ENCODE peak calls at places on chromosomes 4 and X, in ten cellular contexts. J is pancreas; H is fibroblast of mammary gland; O is CD8-positive, alpha-beta T cell; E is Karpas-422; G is adipocyte; V is GM06990; Q is HCT116; U is fibroblast of lung; K is GM23248. D is an unnamed sample.

GRCh38 chrX:150202641-150203248 is 160.4 kb upstream of the MAMLD1 start:
- DNase-seq in J (no peak), H (peak), O (no peak), E (no peak), G (peak), V (no peak), Q (no peak), U (peak), K (peak), D (no peak)

GRCh38 chr4:1010522-1011021 is 854 bp upstream of the FGFRL1 start:
- DNase-seq in J (no peak), H (peak), O (peak), E (no peak), G (peak), V (peak), Q (peak), U (peak), K (peak), D (no peak)

GRCh38 chr4:150714462-150715438 is 132.8 kb downstream of the MAB21L2 start:
- DNase-seq in J (no peak), H (no peak), O (no peak), E (no peak), G (no peak), V (no peak), Q (no peak), U (no peak), K (no peak), D (no peak)

GRCh38 chrX:71909956-71910355 is 689 bp upstream of the NHSL2 start:
- DNase-seq in J (no peak), H (peak), O (no peak), E (no peak), G (peak), V (no peak), Q (no peak), U (no peak), K (peak), D (no peak)

GRCh38 chr4:76028242-76028859 is 5.1 kb upstream of the CXCL10 start:
- DNase-seq in J (no peak), H (peak), O (no peak), E (no peak), G (peak), V (no peak), Q (no peak), U (peak), K (no peak), D (no peak)

GRCh38 chrX:2502668-2503519 is 2.1 kb upstream of the DHRSX start:
- DNase-seq in J (peak), H (peak), O (no peak), E (no peak), G (peak), V (no peak), Q (no peak), U (peak), K (peak), D (no peak)

GRCh38 chrX:56281789-56282188 is 49.6 kb downstream of the KLF8 start:
- DNase-seq in J (no peak), H (peak), O (no peak), E (peak), G (peak), V (no peak), Q (peak), U (peak), K (peak), D (no peak)

GRCh38 chrX:124393238-124393637 is 46.9 kb downstream of the SH2D1A start:
- DNase-seq in J (no peak), H (no peak), O (no peak), E (no peak), G (no peak), V (no peak), Q (no peak), U (no peak), K (no peak), D (no peak)

GRCh38 chr4:176753049-176753448 is 39.7 kb downstream of the VEGFC start:
- DNase-seq in J (no peak), H (peak), O (no peak), E (no peak), G (peak), V (no peak), Q (no peak), U (peak), K (peak), D (no peak)

GRCh38 chr4:152735302-152735917 is 44.1 kb downstream of the TIGD4 start:
- DNase-seq in J (no peak), H (peak), O (no peak), E (peak), G (peak), V (peak), Q (peak), U (peak), K (peak), D (no peak)

GRCh38 chr4:136424052-136424451 is 1108.2 kb downstream of the PCDH18 start:
- DNase-seq in J (no peak), H (no peak), O (no peak), E (no peak), G (no peak), V (no peak), Q (no peak), U (no peak), K (no peak), D (no peak)

GRCh38 chrX:104307341-104307740 is 52.6 kb upstream of the ESX1 start:
- DNase-seq in J (no peak), H (no peak), O (no peak), E (no peak), G (no peak), V (no peak), Q (no peak), U (no peak), K (peak), D (no peak)

GRCh38 chr4:145956288-145956890 is 17.8 kb upstream of the ZNF827 start:
- DNase-seq in J (no peak), H (peak), O (no peak), E (peak), G (peak), V (peak), Q (no peak), U (peak), K (peak), D (no peak)

GRCh38 chr4:108417923-108418322 is 202.5 kb upstream of the RPL34 start:
- DNase-seq in J (no peak), H (peak), O (no peak), E (no peak), G (no peak), V (no peak), Q (no peak), U (no peak), K (peak), D (no peak)

GRCh38 chr4:144591401-144591800 is 54.6 kb upstream of the HHIP start:
- DNase-seq in J (no peak), H (peak), O (no peak), E (no peak), G (peak), V (no peak), Q (no peak), U (peak), K (peak), D (peak)

GRCh38 chr4:76738081-76738931 is 159.6 kb downstream of the SOWAHB start:
- DNase-seq in J (no peak), H (peak), O (no peak), E (no peak), G (peak), V (no peak), Q (no peak), U (peak), K (peak), D (no peak)

GRCh38 chrX:96611619-96612362 is 72.9 kb upstream of the DIAPH2 start:
- DNase-seq in J (no peak), H (peak), O (no peak), E (no peak), G (peak), V (no peak), Q (no peak), U (peak), K (peak), D (no peak)

DNA sequence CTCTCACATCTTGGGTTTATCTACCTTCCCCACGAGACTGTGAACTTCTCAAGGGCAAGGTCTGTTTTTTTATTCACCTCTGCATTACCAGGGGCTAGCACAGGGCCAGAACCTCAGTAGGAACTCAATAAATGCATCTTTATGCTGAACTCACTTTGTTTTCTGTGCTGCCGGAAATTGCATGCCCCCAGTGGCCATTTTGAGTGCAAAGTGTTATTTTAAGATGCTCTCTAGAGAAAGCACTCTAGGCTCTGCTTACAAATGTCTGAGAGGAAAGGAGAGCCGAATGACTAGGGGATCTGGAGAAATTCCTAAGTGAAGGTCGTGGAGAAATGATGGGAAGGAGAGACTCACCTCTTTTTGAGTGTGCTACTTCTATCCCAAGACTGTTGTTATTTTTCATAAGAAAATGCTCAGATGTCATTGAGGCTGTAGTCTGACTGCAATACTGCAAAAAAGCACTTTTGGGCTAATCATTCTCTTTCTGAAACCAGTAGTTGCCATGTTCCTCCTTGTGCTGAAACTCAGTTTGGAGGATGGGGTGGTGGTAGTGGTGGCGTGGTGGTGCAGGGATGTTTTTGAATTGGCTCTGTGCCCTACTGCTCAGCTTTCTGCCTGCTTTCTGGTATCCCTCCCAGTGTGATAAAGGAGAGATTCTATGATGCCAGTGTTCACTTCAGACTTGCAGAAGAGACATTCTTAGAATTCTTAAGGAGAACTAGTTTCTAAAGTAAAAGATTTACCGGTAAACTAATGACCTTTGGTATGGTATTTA is 41.3 kb downstream of the DOCK11 start:
- DNase-seq in J (no peak), H (peak), O (peak), E (peak), G (peak), V (peak), Q (no peak), U (peak), K (peak), D (no peak)
- H3K4me3 ChIP-seq in J (no peak), H (no peak), O (peak), E (peak), G (peak), V (peak), Q (no peak), U (no peak), K (no peak), D (no peak)

GRCh38 chrX:109487640-109488039 is 5.8 kb upstream of the GUCY2F start:
- DNase-seq in J (no peak), H (no peak), O (no peak), E (peak), G (no peak), V (peak), Q (no peak), U (no peak), K (no peak), D (no peak)
- H3K4me3 ChIP-seq in J (no peak), H (no peak), O (no peak), E (no peak), G (no peak), V (no peak), Q (no peak), U (no peak), K (no peak), D (no peak)

DNA sequence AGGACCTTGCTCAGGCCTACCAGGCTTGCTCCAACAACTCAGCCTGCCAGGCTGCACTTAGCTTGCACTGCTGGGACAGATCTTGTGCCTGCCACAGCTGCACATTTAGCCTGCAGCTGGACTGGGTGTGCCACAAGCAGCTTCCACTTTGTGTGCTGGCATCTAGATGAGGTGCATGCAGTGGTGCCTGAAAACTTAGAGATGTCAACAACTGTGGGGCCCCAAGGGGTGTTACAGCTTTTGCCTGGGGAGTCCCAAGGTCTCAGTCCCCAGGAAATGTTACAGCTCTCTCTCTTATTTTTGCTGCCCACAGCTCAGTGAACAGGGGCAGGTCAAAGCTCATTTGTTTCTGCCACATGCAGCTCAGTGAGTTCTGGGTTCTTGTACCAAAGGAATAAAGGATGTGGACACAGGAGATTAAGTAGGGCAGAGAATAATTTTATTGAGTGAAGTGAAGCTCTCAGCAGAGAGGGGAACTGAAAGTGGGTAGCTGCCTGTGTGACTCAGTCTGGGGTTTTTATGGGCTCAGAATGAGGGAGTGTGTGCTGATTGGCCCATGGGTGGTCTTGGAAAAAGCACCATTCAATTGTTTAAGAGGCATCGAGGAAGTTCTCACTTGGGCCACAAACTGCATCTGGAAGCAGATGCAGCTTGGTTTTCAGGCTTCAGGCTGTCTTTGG is 828.3 kb downstream of the TECRL start:
- DNase-seq in J (no peak), H (no peak), O (no peak), E (peak), G (no peak), V (no peak), Q (no peak), U (no peak), K (no peak), D (no peak)
- H3K4me3 ChIP-seq in J (no peak), H (no peak), O (no peak), E (no peak), G (no peak), V (no peak), Q (no peak), U (no peak), K (no peak), D (no peak)

DNA sequence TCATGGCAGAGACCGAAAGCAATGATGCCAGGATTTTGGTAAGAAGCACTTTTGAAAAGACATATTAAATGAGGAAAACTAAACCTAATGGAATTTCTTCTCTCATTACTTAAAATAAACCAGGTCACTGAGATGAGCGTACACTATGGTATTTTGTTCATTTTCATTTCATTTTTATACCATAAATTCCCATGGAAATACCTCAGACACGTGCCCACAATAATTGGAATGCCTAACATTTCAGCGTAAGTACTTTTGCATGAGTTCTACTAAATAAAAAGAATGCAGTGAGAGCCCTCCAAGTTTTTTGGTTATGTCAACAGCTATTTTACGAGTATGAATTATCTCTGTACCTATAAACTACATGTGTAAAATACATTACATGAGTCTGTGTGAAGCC is 3.2 kb downstream of the CAMK2D start:
- DNase-seq in J (no peak), H (peak), O (no peak), E (no peak), G (peak), V (no peak), Q (no peak), U (no peak), K (peak), D (no peak)
- H3K4me3 ChIP-seq in J (no peak), H (peak), O (no peak), E (peak), G (peak), V (no peak), Q (no peak), U (peak), K (peak), D (peak)

DNA sequence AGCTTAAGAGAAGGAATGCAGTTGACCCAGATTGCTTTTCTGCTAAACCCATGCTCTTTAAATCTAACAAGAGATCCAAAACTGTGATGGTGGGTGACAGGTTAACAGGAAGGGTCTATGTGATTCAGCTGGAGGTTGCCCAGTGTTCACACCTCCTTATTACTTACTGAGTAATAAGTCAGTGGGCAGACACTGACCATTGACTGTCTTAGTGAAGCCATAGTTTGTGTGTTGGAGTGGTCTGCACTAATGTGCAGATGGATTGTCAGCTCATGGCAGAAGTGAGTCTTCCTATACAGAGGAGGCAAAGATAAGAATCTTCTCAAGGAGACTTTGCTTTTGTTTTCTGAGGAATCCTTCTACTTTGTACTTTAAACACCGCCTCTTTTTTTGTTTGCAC is 15.2 kb upstream of the RUFY3 start:
- DNase-seq in J (no peak), H (peak), O (no peak), E (no peak), G (peak), V (no peak), Q (no peak), U (no peak), K (peak), D (no peak)
- H3K4me3 ChIP-seq in J (peak), H (peak), O (no peak), E (peak), G (peak), V (peak), Q (peak), U (peak), K (peak), D (peak)

DNA sequence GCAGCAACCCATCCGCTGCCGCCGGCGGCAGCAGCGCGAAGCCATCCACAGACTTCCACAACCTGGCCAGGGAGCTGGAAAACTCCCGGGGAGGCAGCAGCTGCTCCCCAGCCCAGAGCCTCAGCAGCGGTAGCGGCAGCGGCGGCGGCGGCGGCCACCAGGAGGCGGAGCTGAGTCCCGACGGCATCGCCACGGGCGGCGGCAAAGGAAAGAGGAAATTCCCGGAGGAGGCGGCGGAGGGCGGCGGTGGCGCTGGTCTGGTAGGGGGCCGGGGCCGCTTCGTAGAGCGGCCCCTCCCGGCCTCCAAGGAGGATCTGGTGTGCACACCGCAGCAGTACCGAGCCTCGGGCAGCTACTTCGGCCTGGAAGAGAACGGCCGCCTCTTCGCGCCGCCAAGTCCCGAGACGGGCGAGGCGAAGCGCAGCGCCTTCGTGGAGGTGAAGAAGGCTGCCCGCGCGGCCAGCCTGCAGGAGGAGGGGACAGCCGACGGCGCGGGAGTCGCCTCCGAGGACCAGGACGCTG is 4.9 kb downstream of the PRDM8 start:
- DNase-seq in J (peak), H (peak), O (peak), E (no peak), G (peak), V (peak), Q (no peak), U (peak), K (peak), D (no peak)
- H3K4me3 ChIP-seq in J (peak), H (peak), O (peak), E (no peak), G (peak), V (peak), Q (peak), U (peak), K (peak), D (peak)

DNA sequence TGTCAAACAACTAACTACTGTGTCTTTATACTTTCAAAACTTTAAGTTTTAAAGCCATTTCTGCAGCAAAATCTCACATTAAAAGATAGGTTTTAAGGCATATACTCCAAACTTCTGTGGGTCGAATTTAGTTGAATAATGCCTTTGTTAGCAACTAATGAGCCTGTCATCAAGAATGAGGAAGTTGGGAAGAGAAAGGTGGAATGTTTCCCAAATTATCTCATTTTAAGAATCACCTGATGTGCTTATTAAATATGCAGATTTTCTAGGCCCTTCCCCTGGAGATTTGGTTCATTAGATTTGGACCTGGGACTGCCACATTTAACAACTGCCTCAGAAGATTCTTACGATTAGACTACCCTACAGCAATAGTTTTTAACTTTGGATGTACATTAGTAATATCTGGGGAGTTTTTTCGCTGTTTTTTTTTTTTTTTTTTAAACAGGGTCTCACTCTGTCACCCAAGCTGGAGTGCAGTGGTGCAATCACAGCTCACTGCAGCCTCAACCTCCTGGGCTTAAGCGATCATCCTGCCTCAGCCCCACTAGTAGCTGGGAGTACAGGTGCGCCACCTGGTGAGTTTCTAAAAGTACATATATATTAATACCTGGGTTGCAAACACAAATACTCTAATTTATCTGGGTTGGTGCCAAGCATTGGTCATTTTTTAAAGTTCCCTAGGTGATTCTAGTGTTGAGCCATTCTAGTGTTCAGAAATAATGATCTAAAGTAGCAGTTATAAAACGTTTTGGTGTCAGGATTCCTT is 16.1 kb upstream of the TASL start:
- DNase-seq in J (no peak), H (no peak), O (no peak), E (peak), G (no peak), V (no peak), Q (peak), U (no peak), K (no peak), D (no peak)
- H3K4me3 ChIP-seq in J (no peak), H (no peak), O (no peak), E (no peak), G (no peak), V (no peak), Q (no peak), U (no peak), K (no peak), D (no peak)

GRCh38 chrX:9530848-9531274 is 66.0 kb downstream of the TBL1X start:
- DNase-seq in J (no peak), H (peak), O (peak), E (peak), G (peak), V (peak), Q (no peak), U (peak), K (peak), D (peak)
- H3K4me3 ChIP-seq in J (no peak), H (peak), O (no peak), E (peak), G (peak), V (no peak), Q (no peak), U (no peak), K (peak), D (peak)